ENCODE peak calls at places on chromosomes 12 and 14, in ten cellular contexts. R is PC-3, W is GM23338, L is A673, G is hepatocyte, Q is HCT116, U is K562, V is GM23248, S is neural progenitor cell, Z is astrocyte. E is an unnamed sample.
A peak's percentile ranks its signal among the peaks of the same experiment; 100 is the strongest.

GRCh38 chr14:71324767-71325272 is 417.6 kb downstream of the PCNX1 start:
- DNase-seq in G (peak; percentile 20), S (peak; percentile 20), U (no peak), R (no peak), L (peak; percentile 81), V (no peak), Z (no peak), Q (no peak), W (peak; percentile 66), E (no peak)

GRCh38 chr12:119168721-119169120 is 10.0 kb upstream of the HSPB8 start:
- DNase-seq in L (no peak), R (no peak), S (no peak), W (no peak), U (no peak), Z (no peak), Q (no peak), V (no peak), G (no peak), E (no peak)

GRCh38 chr12:72036393-72036792 is 97.7 kb downstream of the TPH2 start:
- DNase-seq in Q (no peak), G (no peak), R (no peak), W (no peak), Z (no peak), V (no peak), L (no peak), S (no peak), U (no peak), E (no peak)

GRCh38 chr12:89185889-89186288 is 166.4 kb downstream of the DUSP6 start:
- DNase-seq in Z (no peak), R (peak; percentile 50), L (no peak), G (no peak), W (no peak), V (peak; percentile 47), S (no peak), U (no peak), Q (no peak), E (no peak)

GRCh38 chr12:28799337-28799736 is 349.7 kb upstream of the FAR2 start:
- DNase-seq in S (no peak), L (no peak), V (peak; percentile 6), Z (no peak), R (peak; percentile 40), Q (no peak), G (peak; percentile 16), U (no peak), W (no peak), E (no peak)

GRCh38 chr14:42192659-42193425 is 586.2 kb downstream of the LRFN5 start:
- DNase-seq in Z (peak; percentile 91), U (no peak), Q (peak; percentile 65), G (peak; percentile 73), V (peak; percentile 99), W (no peak), R (peak; percentile 98), S (no peak), L (peak; percentile 90), E (no peak)

GRCh38 chr12:3289702-3290101 is 201.3 kb upstream of the PRMT8 start:
- DNase-seq in G (no peak), Z (no peak), R (no peak), Q (no peak), L (no peak), V (no peak), W (no peak), S (no peak), U (no peak), E (no peak)

GRCh38 chr14:61663312-61663974 is 31.9 kb upstream of the HIF1A start:
- DNase-seq in V (no peak), Z (no peak), L (no peak), U (no peak), R (no peak), S (no peak), G (no peak), W (no peak), Q (no peak), E (no peak)

GRCh38 chr14:104458845-104459244 is 120.7 kb upstream of the C14orf180 start:
- DNase-seq in Q (no peak), W (no peak), Z (no peak), G (no peak), V (no peak), L (no peak), S (no peak), R (no peak), U (no peak), E (no peak)

DNA sequence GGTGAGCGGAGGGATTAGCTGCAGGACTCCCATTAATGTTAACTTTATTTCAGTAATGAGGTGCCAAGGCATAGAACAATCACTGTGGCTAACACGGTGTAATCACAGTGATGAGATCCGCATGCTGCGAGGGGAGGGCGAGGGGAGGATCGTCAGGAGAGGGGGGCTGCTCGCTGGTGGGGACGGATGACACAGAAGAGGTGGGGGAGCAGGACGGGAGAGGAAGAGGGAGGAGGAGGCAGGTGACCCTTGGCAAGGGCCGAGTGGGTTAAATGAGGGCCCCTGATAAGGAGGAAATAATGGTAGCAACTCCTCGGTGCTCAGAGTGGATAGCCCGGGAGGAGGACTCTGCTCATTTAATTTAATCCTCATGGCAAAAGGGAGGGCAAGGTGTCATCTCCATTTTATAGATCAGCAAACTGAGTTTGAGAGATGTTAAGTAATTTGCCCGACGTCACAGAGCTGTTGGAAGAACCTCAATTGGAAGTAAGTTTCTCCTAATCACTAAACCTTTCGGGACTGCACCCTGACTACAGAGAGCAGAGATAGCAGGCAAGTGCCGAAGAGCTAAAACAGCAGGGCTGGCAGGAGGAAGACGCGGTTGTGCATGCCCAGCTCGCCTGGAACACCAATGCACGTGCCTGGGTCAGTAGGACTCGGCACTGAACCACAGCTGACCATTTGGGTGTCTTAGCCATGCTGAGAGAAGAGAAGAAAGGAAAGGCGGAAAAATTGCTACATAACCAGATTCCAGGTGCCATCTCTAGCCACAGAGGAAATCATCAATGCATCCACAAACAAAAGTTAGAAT is 43.0 kb downstream of the SPRING1 start:
- DNase-seq in W (no peak), U (no peak), Z (no peak), G (no peak), Q (no peak), R (no peak), S (no peak), V (no peak), L (no peak), E (no peak)
- TF ChIP-seq EZH2 in W (no peak), U (no peak), Z (no peak), G (no peak), Q (no peak), R (no peak), S (no peak), V (no peak), L (no peak), E (no peak)

DNA sequence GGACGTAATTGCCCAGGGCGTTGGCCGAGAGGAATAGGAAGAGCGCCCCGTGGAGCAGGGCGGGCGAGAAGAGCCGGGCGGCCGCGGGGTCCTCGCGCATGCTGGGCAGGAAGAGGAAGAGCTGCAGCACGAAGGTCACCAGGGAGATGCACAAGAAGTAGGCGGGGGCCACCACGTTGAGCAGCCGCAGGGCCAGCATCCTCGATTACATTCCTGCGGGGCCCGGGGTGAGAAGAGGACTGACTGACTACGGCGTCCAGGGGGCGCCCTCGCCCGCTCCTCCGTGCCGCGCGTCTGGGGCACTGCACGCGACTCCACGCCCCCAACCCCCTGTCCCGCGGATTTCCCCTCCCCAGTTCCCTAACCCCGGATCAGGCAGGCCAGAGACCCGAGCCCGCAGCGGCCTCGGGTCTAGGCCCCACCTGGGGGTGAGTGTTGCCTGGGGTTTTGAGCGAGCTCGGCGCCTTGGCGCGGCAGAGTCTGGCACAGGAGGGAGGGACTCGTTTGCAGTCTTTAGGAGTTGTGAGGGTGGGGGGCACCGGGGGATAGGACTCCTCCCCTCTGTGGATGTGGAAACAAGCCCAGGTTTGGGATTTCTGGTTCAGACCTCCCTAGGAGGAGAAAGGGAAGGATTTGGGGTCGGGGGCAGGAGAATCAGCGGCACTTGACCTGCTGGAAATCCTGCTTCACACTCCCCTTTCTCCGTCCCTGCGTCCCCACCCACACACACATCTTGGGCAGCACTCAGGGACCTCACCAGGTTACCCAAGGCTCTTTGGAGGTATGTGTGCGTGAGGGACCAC is 1.9 kb downstream of the ZDHHC22 start:
- DNase-seq in V (peak; percentile 53), L (peak; percentile 72), S (peak; percentile 90), W (peak; percentile 95), Q (peak; percentile 27), R (peak; percentile 52), Z (no peak), G (peak; percentile 64), U (peak; percentile 69), E (no peak)
- TF ChIP-seq EZH2 in V (peak; percentile 51), L (no peak), S (no peak), W (no peak), Q (no peak), R (no peak), Z (peak; percentile 38), G (no peak), U (no peak), E (peak; percentile 73)

GRCh38 chr12:31928246-31929139 is 30.7 kb upstream of the RESF1 start:
- DNase-seq in V (no peak), W (no peak), L (no peak), G (no peak), Z (no peak), S (no peak), U (no peak), R (no peak), Q (no peak), E (no peak)

GRCh38 chr12:31931796-31932715 is 27.2 kb upstream of the RESF1 start:
- DNase-seq in W (peak; percentile 38), S (no peak), Q (no peak), Z (no peak), L (no peak), R (no peak), U (no peak), V (no peak), G (no peak), E (no peak)

GRCh38 chr12:31929140-31929526 is 30.1 kb upstream of the RESF1 start:
- DNase-seq in V (no peak), Z (no peak), U (no peak), G (no peak), S (no peak), Q (no peak), R (no peak), L (no peak), W (no peak), E (no peak)
- TF ChIP-seq EZH2 in V (no peak), Z (no peak), U (no peak), G (no peak), S (no peak), Q (no peak), R (no peak), L (no peak), W (no peak), E (no peak)

GRCh38 chr12:70365398-70365647 is 767 bp upstream of the KCNMB4 start:
- DNase-seq in Q (no peak), V (no peak), W (peak; percentile 43), L (no peak), R (no peak), Z (no peak), U (no peak), G (no peak), S (no peak), E (no peak)

GRCh38 chr12:70365648-70366518 is at the start of gene KCNMB4:
- DNase-seq in Z (peak; percentile 18), S (peak; percentile 95), L (peak; percentile 81), U (peak; percentile 83), W (peak; percentile 93), V (peak; percentile 68), G (peak; percentile 73), R (peak; percentile 74), Q (no peak), E (no peak)

GRCh38 chr12:70366581-70367267 is 634 bp downstream of the KCNMB4 start:
- DNase-seq in U (peak; percentile 11), S (peak; percentile 76), R (peak; percentile 52), W (peak; percentile 68), L (peak; percentile 65), Q (peak; percentile 37), Z (peak; percentile 20), V (peak; percentile 76), G (peak; percentile 58), E (no peak)

GRCh38 chr12:70364695-70365397 is 1.2 kb upstream of the KCNMB4 start:
- DNase-seq in G (no peak), S (peak; percentile 21), R (no peak), V (no peak), L (no peak), W (no peak), U (no peak), Z (no peak), Q (no peak), E (no peak)

GRCh38 chr12:70367268-70368141 is 1.4 kb downstream of the KCNMB4 start:
- DNase-seq in G (no peak), L (no peak), S (peak; percentile 13), U (no peak), Z (peak; percentile 5), V (peak; percentile 49), Q (no peak), W (peak; percentile 30), R (no peak), E (no peak)
- TF ChIP-seq EZH2 in G (no peak), L (no peak), S (no peak), U (no peak), Z (no peak), V (no peak), Q (no peak), W (no peak), R (no peak), E (peak; percentile 38)

E was measured in keratinocyte.